ENCODE peak calls at places on chromosomes 16 and 17, in ten cellular contexts. C is HEK293T; G is hypothalamus; I is bronchial epithelial cell; Z is astrocyte of the cerebellum; U is head of caudate nucleus; A is GM04504; E is colonic mucosa; N is activated CD4-positive, alpha-beta memory T cell treated with anti-CD3 and anti-CD28 coated beads for 36 hours; R is ascending aorta. B is an unnamed sample.

GRCh38 chr16:74249281-74249680 is 47.3 kb upstream of the PSMD7 start:
- DNase-seq in C (no peak), G (no peak), I (no peak), Z (no peak), U (no peak), A (no peak), E (no peak), N (no peak), R (no peak), B (no peak)

GRCh38 chr17:74994440-74994839 is 7.0 kb downstream of the CDR2L start:
- DNase-seq in C (no peak), G (no peak), I (peak; percentile 53), Z (no peak), U (no peak), A (no peak), E (no peak), N (no peak), R (no peak), B (no peak)

GRCh38 chr16:56571525-56571924 is 6.7 kb downstream of the MT4 start:
- DNase-seq in C (no peak), G (no peak), I (no peak), Z (no peak), U (no peak), A (no peak), E (no peak), N (no peak), R (no peak), B (no peak)

GRCh38 chr16:14186007-14186953 is 115.2 kb downstream of the MRTFB start:
- DNase-seq in C (peak; percentile 42), G (no peak), I (peak; percentile 26), Z (peak; percentile 49), U (peak; percentile 75), A (peak; percentile 41), E (no peak), N (peak; percentile 21), R (no peak), B (peak; percentile 73)

GRCh38 chr17:37607637-37608368 is 1.4 kb downstream of the SYNRG start:
- DNase-seq in C (no peak), G (no peak), I (no peak), Z (no peak), U (no peak), A (no peak), E (no peak), N (peak; percentile 30), R (no peak), B (no peak)

GRCh38 chr17:27153005-27153404 is 140.9 kb upstream of the WSB1 start:
- DNase-seq in C (no peak), G (no peak), I (no peak), Z (no peak), U (peak; percentile 64), A (no peak), E (no peak), N (no peak), R (no peak), B (no peak)

GRCh38 chr17:77963441-77963840 is 4.9 kb downstream of the TNRC6C start:
- DNase-seq in C (no peak), G (no peak), I (no peak), Z (peak; percentile 96), U (peak; percentile 74), A (peak; percentile 77), E (no peak), N (peak; percentile 34), R (no peak), B (peak; percentile 94)

GRCh38 chr16:65769055-65769465 is 597.4 kb upstream of the CDH5 start:
- DNase-seq in C (no peak), G (no peak), I (peak; percentile 94), Z (no peak), U (no peak), A (no peak), E (no peak), N (no peak), R (no peak), B (peak; percentile 20)

GRCh38 chr17:31919802-31920525 is 16.8 kb upstream of the SUZ12 start:
- DNase-seq in C (no peak), G (no peak), I (no peak), Z (no peak), U (peak; percentile 26), A (no peak), E (no peak), N (peak; percentile 43), R (peak; percentile 40), B (peak; percentile 79)

GRCh38 chr16:89922477-89922883 is 662 bp upstream of the TUBB3 start:
- DNase-seq in C (no peak), G (no peak), I (peak; percentile 76), Z (no peak), U (peak; percentile 50), A (peak; percentile 91), E (peak; percentile 66), N (peak; percentile 65), R (peak; percentile 94), B (peak; percentile 97)

GRCh38 chr17:44907696-44908470 is 7.4 kb downstream of the GFAP start:
- DNase-seq in C (no peak), G (no peak), I (no peak), Z (no peak), U (no peak), A (no peak), E (no peak), N (no peak), R (no peak), B (no peak)

GRCh38 chr17:66849851-66850580 is 15.1 kb downstream of the CACNG5 start:
- DNase-seq in C (no peak), G (no peak), I (no peak), Z (no peak), U (no peak), A (no peak), E (no peak), N (no peak), R (no peak), B (no peak)

GRCh38 chr17:75069783-75070182 is 18.0 kb upstream of the SLC16A5 start:
- DNase-seq in C (no peak), G (no peak), I (peak; percentile 47), Z (no peak), U (peak; percentile 30), A (no peak), E (no peak), N (no peak), R (no peak), B (no peak)

GRCh38 chr17:75073618-75074047 is 14.1 kb upstream of the SLC16A5 start:
- DNase-seq in C (no peak), G (no peak), I (no peak), Z (no peak), U (no peak), A (peak; percentile 65), E (no peak), N (no peak), R (no peak), B (no peak)

GRCh38 chr17:36550491-36551417 is 6.0 kb downstream of the GGNBP2 start:
- DNase-seq in C (no peak), G (no peak), I (no peak), Z (no peak), U (no peak), A (no peak), E (no peak), N (peak; percentile 35), R (no peak), B (no peak)

GRCh38 chr16:90043526-90043925 is 24.3 kb upstream of the DBNDD1 start:
- DNase-seq in C (no peak), G (no peak), I (no peak), Z (no peak), U (no peak), A (no peak), E (no peak), N (no peak), R (no peak), B (no peak)

GRCh38 chr16:21283521-21284289 is 5.6 kb upstream of the CRYM start:
- DNase-seq in C (peak; percentile 65), G (no peak), I (peak; percentile 8), Z (no peak), U (peak; percentile 56), A (no peak), E (peak; percentile 66), N (no peak), R (no peak), B (peak; percentile 64)

GRCh38 chr16:2085669-2086068 is 37.9 kb downstream of the TSC2 start:
- DNase-seq in C (no peak), G (no peak), I (no peak), Z (no peak), U (no peak), A (no peak), E (no peak), N (no peak), R (no peak), B (no peak)

GRCh38 chr16:9911231-9911630 is 271.0 kb downstream of the GRIN2A start:
- DNase-seq in C (no peak), G (no peak), I (no peak), Z (no peak), U (no peak), A (no peak), E (no peak), N (no peak), R (no peak), B (no peak)

GRCh38 chr17:67493811-67494210 is 116.7 kb downstream of the PITPNC1 start:
- DNase-seq in C (no peak), G (no peak), I (no peak), Z (no peak), U (no peak), A (no peak), E (no peak), N (no peak), R (no peak), B (no peak)